ENCODE peak calls at places on chromosomes 4 and X, in seven cellular contexts. W is fibroblast of lung, Z is bronchial epithelial cell, M is ovary, K is astrocyte of the spinal cord, G is foreskin fibroblast, C is tibial nerve. H is an unnamed sample.

GRCh38 chr4:162016991-162017390 is 146.8 kb downstream of the FSTL5 start:
- DNase-seq in W (no peak), Z (no peak), M (no peak), K (no peak), G (no peak), C (no peak), H (no peak)

GRCh38 chr4:71473541-71474240 is 134.9 kb downstream of the SLC4A4 start:
- DNase-seq in W (peak; percentile 14), Z (no peak), M (no peak), K (peak; percentile 18), G (no peak), C (no peak), H (no peak)

GRCh38 chr4:109211671-109212070 is 90.8 kb downstream of the COL25A1 start:
- DNase-seq in W (peak; percentile 66), Z (no peak), M (no peak), K (peak; percentile 32), G (no peak), C (no peak), H (peak; percentile 27)

GRCh38 chr4:73727685-73728084 is 12.7 kb upstream of the CXCL8 start:
- DNase-seq in W (no peak), Z (peak; percentile 91), M (no peak), K (no peak), G (no peak), C (no peak), H (no peak)

GRCh38 chr4:10093801-10094552 is 22.6 kb downstream of the WDR1 start:
- DNase-seq in W (peak; percentile 98), Z (peak; percentile 38), M (no peak), K (peak; percentile 98), G (peak; percentile 65), C (no peak), H (peak; percentile 97)

GRCh38 chrX:126509917-126510316 is 42.7 kb downstream of the DCAF12L1 start:
- DNase-seq in W (no peak), Z (no peak), M (no peak), K (no peak), G (no peak), C (no peak), H (no peak)

GRCh38 chrX:108516184-108516583 is 76.5 kb downstream of the COL4A5 start:
- DNase-seq in W (peak; percentile 81), Z (peak; percentile 57), M (no peak), K (peak; percentile 66), G (peak; percentile 2), C (no peak), H (peak; percentile 71)

GRCh38 chr4:120902925-120903324 is 19.6 kb downstream of the PRDM5 start:
- DNase-seq in W (peak; percentile 22), Z (no peak), M (no peak), K (no peak), G (no peak), C (no peak), H (no peak)

GRCh38 chrX:153934473-153935325 is at the start of gene NAA10:
- DNase-seq in W (peak; percentile 65), Z (peak; percentile 43), M (peak; percentile 82), K (peak; percentile 63), G (peak; percentile 69), C (no peak), H (peak; percentile 64)

GRCh38 chrX:118861338-118861737 is 37.7 kb downstream of the ZCCHC12 start:
- DNase-seq in W (no peak), Z (no peak), M (no peak), K (no peak), G (no peak), C (no peak), H (no peak)

GRCh38 chr4:67770422-67770821 is 16.2 kb upstream of the GNRHR start:
- DNase-seq in W (no peak), Z (peak; percentile 72), M (no peak), K (no peak), G (no peak), C (no peak), H (no peak)

GRCh38 chr4:158578476-158578875 is 56.8 kb downstream of the RXFP1 start:
- DNase-seq in W (peak; percentile 30), Z (peak; percentile 63), M (no peak), K (peak; percentile 26), G (peak; percentile 19), C (no peak), H (peak; percentile 58)
- TF ChIP-seq CTCF in W (peak; percentile 56), Z (peak; percentile 41), M (no peak), K (peak; percentile 52), G (peak; percentile 44), C (no peak), H (peak; percentile 60)

GRCh38 chrX:120144178-120144844 is 14.1 kb upstream of the RHOXF2 start:
- DNase-seq in W (no peak), Z (no peak), M (peak; percentile 59), K (no peak), G (no peak), C (peak; percentile 4), H (no peak)
- H3K4me3 ChIP-seq in W (no peak overlapping the region), Z (no peak overlapping the region), M (no peak overlapping the region), K (no peak overlapping the region), G (no peak overlapping the region), C (no peak overlapping the region), H (no peak overlapping the region)

DNA sequence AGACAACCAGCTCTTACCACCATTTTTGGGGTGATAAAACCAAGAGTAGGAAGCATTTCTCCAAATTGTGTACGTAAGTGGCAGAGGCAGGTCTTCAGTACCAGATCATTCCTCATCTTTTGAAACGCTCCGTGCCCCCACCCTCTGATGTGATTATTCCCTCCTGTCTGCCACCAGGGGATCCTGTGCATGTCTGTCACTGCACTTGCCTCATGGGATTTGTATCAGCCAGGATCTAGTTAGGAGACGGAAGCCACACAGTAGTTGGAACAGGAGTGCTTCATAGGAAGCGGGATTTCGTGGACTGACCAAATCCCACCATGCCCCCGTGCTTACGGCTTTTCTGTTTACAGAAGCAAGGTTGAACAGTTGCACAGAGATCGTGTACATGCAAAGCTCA is 75.5 kb downstream of the SHROOM2 start:
- DNase-seq in W (no peak), Z (no peak), M (no peak), K (no peak), G (no peak), C (no peak), H (no peak)
- TF ChIP-seq CTCF in W (no peak), Z (no peak), M (no peak), K (no peak), G (no peak), C (no peak), H (no peak)

GRCh38 chr4:107635735-107636134 is 84.3 kb downstream of the PAPSS1 start:
- DNase-seq in W (no peak), Z (no peak), M (no peak), K (no peak), G (no peak), C (no peak), H (no peak)
- H3K4me3 ChIP-seq in W (no peak overlapping the region), Z (no peak overlapping the region), M (no peak overlapping the region), K (no peak overlapping the region), G (no peak overlapping the region), C (no peak overlapping the region), H (no peak overlapping the region)

DNA sequence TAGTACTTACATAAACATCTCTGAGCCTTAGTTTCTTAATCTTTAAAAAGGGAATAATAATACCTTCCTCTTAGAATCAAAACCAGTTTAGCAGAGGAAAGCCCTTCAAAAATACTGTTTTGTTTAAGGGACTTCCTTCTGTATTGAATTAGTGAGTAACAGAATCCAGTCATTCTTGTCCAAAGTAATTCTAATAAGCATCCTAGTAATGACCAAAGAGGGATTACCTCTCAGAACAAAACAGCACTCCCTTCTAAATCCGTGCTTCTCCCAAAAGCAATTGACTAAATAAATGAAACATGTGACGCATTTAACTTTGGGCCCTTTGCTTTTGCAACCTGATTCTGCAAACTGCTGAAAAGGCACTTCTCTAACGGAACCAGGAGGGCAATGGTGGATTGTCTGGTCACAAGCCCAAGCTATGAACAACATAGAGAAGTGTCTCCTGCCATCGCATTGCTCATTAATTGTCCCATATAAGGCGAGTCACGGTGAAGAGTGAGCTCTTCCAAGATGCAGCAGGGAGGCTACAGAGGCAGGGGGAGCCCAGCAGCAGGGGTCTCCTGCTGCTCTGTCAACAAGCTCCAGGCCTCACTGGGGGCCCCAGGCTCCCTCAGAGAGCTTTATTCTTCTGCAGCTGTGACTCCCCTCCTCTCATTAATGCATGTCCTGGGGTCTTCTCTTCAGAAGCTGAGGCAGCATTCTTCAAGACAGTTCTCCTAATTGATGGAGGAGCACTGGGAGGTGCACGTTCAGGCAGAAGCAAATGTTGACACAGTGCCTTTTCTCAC is 419.5 kb upstream of the RASGEF1B start:
- DNase-seq in W (no peak), Z (no peak), M (no peak), K (no peak), G (no peak), C (no peak), H (no peak)
- TF ChIP-seq CTCF in W (no peak), Z (no peak), M (no peak), K (no peak), G (no peak), C (no peak), H (no peak)

H was measured in fibroblast of pulmonary artery.